ENCODE peak calls at places on chromosomes 7 and 10, in six cellular contexts. T, B, D, Z, P and H are unnamed samples.

GRCh38 chr10:86707505-86707904 is 39.2 kb downstream of the LDB3 start:
- DNase-seq in T (no peak), B (no peak), D (no peak), Z (no peak), P (no peak), H (no peak)

GRCh38 chr7:42831051-42831952 is 80.6 kb downstream of the C7orf25 start:
- DNase-seq in T (no peak), B (peak), D (peak), Z (no peak), P (peak), H (no peak)

GRCh38 chr10:78351283-78351682 is 317.6 kb downstream of the RPS24 start:
- DNase-seq in T (no peak), B (no peak), D (no peak), Z (no peak), P (no peak), H (no peak)

GRCh38 chr10:49263591-49263990 is 35.4 kb upstream of the C10orf71 start:
- DNase-seq in T (no peak), B (no peak), D (no peak), Z (no peak), P (no peak), H (no peak)

GRCh38 chr10:99883523-99883922 is 101.1 kb downstream of the ABCC2 start:
- DNase-seq in T (no peak), B (no peak), D (no peak), Z (no peak), P (no peak), H (no peak)

GRCh38 chr10:43981232-43981631 is 332.6 kb upstream of the ZNF32 start:
- DNase-seq in T (no peak), B (no peak), D (no peak), Z (no peak), P (no peak), H (no peak)

GRCh38 chr7:139679731-139680594 is 97.8 kb downstream of the HIPK2 start:
- DNase-seq in T (no peak), B (no peak), D (no peak), Z (no peak), P (no peak), H (peak)

GRCh38 chr7:18530224-18531179 is 35.0 kb downstream of the HDAC9 start:
- DNase-seq in T (no peak), B (no peak), D (no peak), Z (no peak), P (no peak), H (no peak)

GRCh38 chr7:107594961-107595737 is 15.1 kb downstream of the BCAP29 start:
- DNase-seq in T (no peak), B (peak), D (peak), Z (no peak), P (no peak), H (no peak)

GRCh38 chr7:22854158-22855048 is 31.8 kb upstream of the TOMM7 start:
- DNase-seq in T (peak), B (peak), D (peak), Z (peak), P (peak), H (peak)

GRCh38 chr7:56062382-56062781 is 1.7 kb upstream of the SUMF2 start:
- DNase-seq in T (no peak), B (peak), D (no peak), Z (no peak), P (no peak), H (no peak)

GRCh38 chr7:36278767-36279171 is 110.9 kb upstream of the ANLN start:
- DNase-seq in T (no peak), B (no peak), D (no peak), Z (no peak), P (peak), H (no peak)

GRCh38 chr7:126686474-126686873 is 566.3 kb downstream of the GRM8 start:
- DNase-seq in T (no peak), B (no peak), D (no peak), Z (no peak), P (no peak), H (peak)

GRCh38 chr10:122249991-122250750 is 20.9 kb upstream of the BTBD16 start:
- DNase-seq in T (no peak), B (no peak), D (no peak), Z (peak), P (no peak), H (no peak)

GRCh38 chr7:27175626-27176342 is 1.7 kb upstream of the HOXA10 start:
- DNase-seq in T (no peak), B (no peak), D (no peak), Z (no peak), P (peak), H (peak)

GRCh38 chr10:32629910-32630309 is 184.0 kb downstream of the CCDC7 start:
- DNase-seq in T (no peak), B (no peak), D (no peak), Z (no peak), P (peak), H (no peak)

GRCh38 chr7:157544980-157545680 is 208.3 kb downstream of the DNAJB6 start:
- DNase-seq in T (no peak), B (no peak), D (no peak), Z (no peak), P (no peak), H (peak)

GRCh38 chr7:471866-472639 is 47.6 kb downstream of the PDGFA start:
- DNase-seq in T (no peak), B (peak), D (no peak), Z (peak), P (no peak), H (peak)

GRCh38 chr10:5283305-5284158 is 81.2 kb upstream of the UCN3 start:
- DNase-seq in T (no peak), B (peak), D (peak), Z (peak), P (peak), H (no peak)

GRCh38 chr10:58756126-58756525 is 243.5 kb downstream of the BICC1 start:
- DNase-seq in T (no peak), B (peak), D (no peak), Z (no peak), P (no peak), H (no peak)

GRCh38 chr7:130384841-130385599 is 4.7 kb downstream of the CPA1 start:
- DNase-seq in T (no peak), B (no peak), D (no peak), Z (peak), P (no peak), H (no peak)

GRCh38 chr7:134799387-134799786 is 20.0 kb downstream of the CALD1 start:
- DNase-seq in T (no peak), B (no peak), D (no peak), Z (no peak), P (no peak), H (no peak)

GRCh38 chr7:73454424-73454823 is 20.8 kb downstream of the FZD9 start:
- DNase-seq in T (no peak), B (no peak), D (no peak), Z (no peak), P (no peak), H (no peak)

GRCh38 chr7:116955801-116956514 is 2.7 kb downstream of the ST7 start:
- DNase-seq in T (peak), B (no peak), D (no peak), Z (no peak), P (no peak), H (no peak)

GRCh38 chr7:150968698-150969482 is 9.2 kb downstream of the KCNH2 start:
- DNase-seq in T (no peak), B (no peak), D (peak), Z (no peak), P (no peak), H (no peak)

GRCh38 chr10:88004451-88004850 is 141.0 kb downstream of the PTEN start:
- DNase-seq in T (no peak), B (no peak), D (no peak), Z (no peak), P (no peak), H (no peak)

GRCh38 chr10:95467162-95467599 is 94.0 kb downstream of the SORBS1 start:
- DNase-seq in T (no peak), B (no peak), D (no peak), Z (peak), P (peak), H (peak)